ENCODE peak calls at places on chromosomes 7 and 10, in eight cellular contexts. One of them, this sample, is unnamed.

GRCh38 chr7:116165717-116166116 is 44.6 kb upstream of the TES start:
- DNase-seq in iPS-NIHi11: no peak
- DNase-seq in naive thymus-derived CD8-positive, alpha-beta T cell: no peak
- DNase-seq in GDM1: no peak
- DNase-seq in hippocampal formation: no peak
- DNase-seq in stimulated activated naive B cell treated with anti-CD40 and anti-IgM and Interleukin-4, amounts not matched to agents 10 μg/mL and 1 μg/mL and 100 μg/mL, for 72 hours: peak
- DNase-seq in ecto neural progenitor cell: no peak
- DNase-seq in T-helper 1 cell: no peak
- DNase-seq in this sample: no peak

GRCh38 chr10:73225518-73225917 is 21.5 kb downstream of the DNAJC9 start:
- DNase-seq in iPS-NIHi11: no peak
- DNase-seq in naive thymus-derived CD8-positive, alpha-beta T cell: no peak
- DNase-seq in GDM1: no peak
- DNase-seq in hippocampal formation: no peak
- DNase-seq in stimulated activated naive B cell treated with anti-CD40 and anti-IgM and Interleukin-4, amounts not matched to agents 10 μg/mL and 1 μg/mL and 100 μg/mL, for 72 hours: no peak
- DNase-seq in ecto neural progenitor cell: no peak
- DNase-seq in T-helper 1 cell: no peak
- DNase-seq in this sample: peak

GRCh38 chr7:134783294-134784069 is 4.0 kb downstream of the CALD1 start:
- DNase-seq in iPS-NIHi11: no peak
- DNase-seq in naive thymus-derived CD8-positive, alpha-beta T cell: no peak
- DNase-seq in GDM1: no peak
- DNase-seq in hippocampal formation: no peak
- DNase-seq in stimulated activated naive B cell treated with anti-CD40 and anti-IgM and Interleukin-4, amounts not matched to agents 10 μg/mL and 1 μg/mL and 100 μg/mL, for 72 hours: no peak
- DNase-seq in ecto neural progenitor cell: no peak
- DNase-seq in T-helper 1 cell: no peak
- DNase-seq in this sample: no peak

GRCh38 chr10:7157091-7157490 is 253.7 kb downstream of the SFMBT2 start:
- DNase-seq in iPS-NIHi11: no peak
- DNase-seq in naive thymus-derived CD8-positive, alpha-beta T cell: no peak
- DNase-seq in GDM1: peak
- DNase-seq in hippocampal formation: no peak
- DNase-seq in stimulated activated naive B cell treated with anti-CD40 and anti-IgM and Interleukin-4, amounts not matched to agents 10 μg/mL and 1 μg/mL and 100 μg/mL, for 72 hours: peak
- DNase-seq in ecto neural progenitor cell: no peak
- DNase-seq in T-helper 1 cell: no peak
- DNase-seq in this sample: no peak

GRCh38 chr7:139112741-139113250 is 3.3 kb upstream of the ZC3HAV1 start:
- DNase-seq in iPS-NIHi11: no peak
- DNase-seq in naive thymus-derived CD8-positive, alpha-beta T cell: no peak
- DNase-seq in GDM1: no peak
- DNase-seq in hippocampal formation: no peak
- DNase-seq in stimulated activated naive B cell treated with anti-CD40 and anti-IgM and Interleukin-4, amounts not matched to agents 10 μg/mL and 1 μg/mL and 100 μg/mL, for 72 hours: no peak
- DNase-seq in ecto neural progenitor cell: no peak
- DNase-seq in T-helper 1 cell: no peak
- DNase-seq in this sample: no peak

GRCh38 chr10:42933454-42934340 is 143.2 kb upstream of the RET start:
- DNase-seq in iPS-NIHi11: peak
- DNase-seq in naive thymus-derived CD8-positive, alpha-beta T cell: peak
- DNase-seq in GDM1: no peak
- DNase-seq in hippocampal formation: no peak
- DNase-seq in stimulated activated naive B cell treated with anti-CD40 and anti-IgM and Interleukin-4, amounts not matched to agents 10 μg/mL and 1 μg/mL and 100 μg/mL, for 72 hours: no peak
- DNase-seq in ecto neural progenitor cell: peak
- DNase-seq in T-helper 1 cell: no peak
- DNase-seq in this sample: peak

GRCh38 chr10:88385601-88386203 is 197.4 kb downstream of the RNLS start:
- DNase-seq in iPS-NIHi11: peak
- DNase-seq in naive thymus-derived CD8-positive, alpha-beta T cell: peak
- DNase-seq in GDM1: peak
- DNase-seq in hippocampal formation: no peak
- DNase-seq in stimulated activated naive B cell treated with anti-CD40 and anti-IgM and Interleukin-4, amounts not matched to agents 10 μg/mL and 1 μg/mL and 100 μg/mL, for 72 hours: peak
- DNase-seq in ecto neural progenitor cell: no peak
- DNase-seq in T-helper 1 cell: peak
- DNase-seq in this sample: no peak

GRCh38 chr7:2116903-2117680 is 115.7 kb downstream of the MAD1L1 start:
- DNase-seq in iPS-NIHi11: no peak
- DNase-seq in naive thymus-derived CD8-positive, alpha-beta T cell: no peak
- DNase-seq in GDM1: no peak
- DNase-seq in hippocampal formation: peak
- DNase-seq in stimulated activated naive B cell treated with anti-CD40 and anti-IgM and Interleukin-4, amounts not matched to agents 10 μg/mL and 1 μg/mL and 100 μg/mL, for 72 hours: no peak
- DNase-seq in ecto neural progenitor cell: no peak
- DNase-seq in T-helper 1 cell: no peak
- DNase-seq in this sample: peak

GRCh38 chr7:2876031-2876862 is 32.1 kb upstream of the GNA12 start:
- DNase-seq in iPS-NIHi11: peak
- DNase-seq in naive thymus-derived CD8-positive, alpha-beta T cell: no peak
- DNase-seq in GDM1: no peak
- DNase-seq in hippocampal formation: no peak
- DNase-seq in stimulated activated naive B cell treated with anti-CD40 and anti-IgM and Interleukin-4, amounts not matched to agents 10 μg/mL and 1 μg/mL and 100 μg/mL, for 72 hours: no peak
- DNase-seq in ecto neural progenitor cell: no peak
- DNase-seq in T-helper 1 cell: no peak
- DNase-seq in this sample: peak

GRCh38 chr10:526651-527312 is 162.7 kb downstream of the DIP2C start:
- DNase-seq in iPS-NIHi11: peak
- DNase-seq in naive thymus-derived CD8-positive, alpha-beta T cell: no peak
- DNase-seq in GDM1: no peak
- DNase-seq in hippocampal formation: no peak
- DNase-seq in stimulated activated naive B cell treated with anti-CD40 and anti-IgM and Interleukin-4, amounts not matched to agents 10 μg/mL and 1 μg/mL and 100 μg/mL, for 72 hours: no peak
- DNase-seq in ecto neural progenitor cell: no peak
- DNase-seq in T-helper 1 cell: no peak
- DNase-seq in this sample: no peak

GRCh38 chr10:93542358-93542791 is 24.1 kb upstream of the FFAR4 start:
- DNase-seq in iPS-NIHi11: peak
- DNase-seq in naive thymus-derived CD8-positive, alpha-beta T cell: no peak
- DNase-seq in GDM1: no peak
- DNase-seq in hippocampal formation: no peak
- DNase-seq in stimulated activated naive B cell treated with anti-CD40 and anti-IgM and Interleukin-4, amounts not matched to agents 10 μg/mL and 1 μg/mL and 100 μg/mL, for 72 hours: no peak
- DNase-seq in ecto neural progenitor cell: no peak
- DNase-seq in T-helper 1 cell: no peak
- DNase-seq in this sample: peak

GRCh38 chr10:92559051-92559450 is 14.8 kb downstream of the IDE start:
- DNase-seq in iPS-NIHi11: no peak
- DNase-seq in naive thymus-derived CD8-positive, alpha-beta T cell: no peak
- DNase-seq in GDM1: no peak
- DNase-seq in hippocampal formation: no peak
- DNase-seq in stimulated activated naive B cell treated with anti-CD40 and anti-IgM and Interleukin-4, amounts not matched to agents 10 μg/mL and 1 μg/mL and 100 μg/mL, for 72 hours: no peak
- DNase-seq in ecto neural progenitor cell: no peak
- DNase-seq in T-helper 1 cell: no peak
- DNase-seq in this sample: no peak

GRCh38 chr10:16384064-16384463 is 52.7 kb upstream of the PTER start:
- DNase-seq in iPS-NIHi11: no peak
- DNase-seq in naive thymus-derived CD8-positive, alpha-beta T cell: no peak
- DNase-seq in GDM1: no peak
- DNase-seq in hippocampal formation: no peak
- DNase-seq in stimulated activated naive B cell treated with anti-CD40 and anti-IgM and Interleukin-4, amounts not matched to agents 10 μg/mL and 1 μg/mL and 100 μg/mL, for 72 hours: no peak
- DNase-seq in ecto neural progenitor cell: no peak
- DNase-seq in T-helper 1 cell: no peak
- DNase-seq in this sample: no peak

GRCh38 chr10:52115823-52116222 is 198.3 kb upstream of the DKK1 start:
- DNase-seq in iPS-NIHi11: no peak
- DNase-seq in naive thymus-derived CD8-positive, alpha-beta T cell: no peak
- DNase-seq in GDM1: no peak
- DNase-seq in hippocampal formation: no peak
- DNase-seq in stimulated activated naive B cell treated with anti-CD40 and anti-IgM and Interleukin-4, amounts not matched to agents 10 μg/mL and 1 μg/mL and 100 μg/mL, for 72 hours: no peak
- DNase-seq in ecto neural progenitor cell: no peak
- DNase-seq in T-helper 1 cell: no peak
- DNase-seq in this sample: no peak

GRCh38 chr7:114370177-114370576 is 44.4 kb upstream of the FOXP2 start:
- DNase-seq in iPS-NIHi11: no peak
- DNase-seq in naive thymus-derived CD8-positive, alpha-beta T cell: no peak
- DNase-seq in GDM1: no peak
- DNase-seq in hippocampal formation: no peak
- DNase-seq in stimulated activated naive B cell treated with anti-CD40 and anti-IgM and Interleukin-4, amounts not matched to agents 10 μg/mL and 1 μg/mL and 100 μg/mL, for 72 hours: no peak
- DNase-seq in ecto neural progenitor cell: no peak
- DNase-seq in T-helper 1 cell: no peak
- DNase-seq in this sample: no peak

GRCh38 chr7:155509025-155509724 is 37.2 kb downstream of the CNPY1 start:
- DNase-seq in iPS-NIHi11: no peak
- DNase-seq in naive thymus-derived CD8-positive, alpha-beta T cell: no peak
- DNase-seq in GDM1: no peak
- DNase-seq in hippocampal formation: no peak
- DNase-seq in stimulated activated naive B cell treated with anti-CD40 and anti-IgM and Interleukin-4, amounts not matched to agents 10 μg/mL and 1 μg/mL and 100 μg/mL, for 72 hours: no peak
- DNase-seq in ecto neural progenitor cell: no peak
- DNase-seq in T-helper 1 cell: no peak
- DNase-seq in this sample: no peak

GRCh38 chr10:102135956-102136526 is 3.2 kb downstream of the PPRC1 start:
- DNase-seq in iPS-NIHi11: no peak
- DNase-seq in naive thymus-derived CD8-positive, alpha-beta T cell: no peak
- DNase-seq in GDM1: no peak
- DNase-seq in hippocampal formation: no peak
- DNase-seq in stimulated activated naive B cell treated with anti-CD40 and anti-IgM and Interleukin-4, amounts not matched to agents 10 μg/mL and 1 μg/mL and 100 μg/mL, for 72 hours: no peak
- DNase-seq in ecto neural progenitor cell: no peak
- DNase-seq in T-helper 1 cell: no peak
- DNase-seq in this sample: no peak

GRCh38 chr10:5297466-5297865 is 67.3 kb upstream of the UCN3 start:
- DNase-seq in iPS-NIHi11: peak
- DNase-seq in naive thymus-derived CD8-positive, alpha-beta T cell: no peak
- DNase-seq in GDM1: no peak
- DNase-seq in hippocampal formation: no peak
- DNase-seq in stimulated activated naive B cell treated with anti-CD40 and anti-IgM and Interleukin-4, amounts not matched to agents 10 μg/mL and 1 μg/mL and 100 μg/mL, for 72 hours: no peak
- DNase-seq in ecto neural progenitor cell: no peak
- DNase-seq in T-helper 1 cell: peak
- DNase-seq in this sample: no peak

GRCh38 chr7:7681191-7681935 is 37.0 kb downstream of the RPA3 start:
- DNase-seq in iPS-NIHi11: peak
- DNase-seq in naive thymus-derived CD8-positive, alpha-beta T cell: peak
- DNase-seq in GDM1: peak
- DNase-seq in hippocampal formation: peak
- DNase-seq in stimulated activated naive B cell treated with anti-CD40 and anti-IgM and Interleukin-4, amounts not matched to agents 10 μg/mL and 1 μg/mL and 100 μg/mL, for 72 hours: peak
- DNase-seq in ecto neural progenitor cell: no peak
- DNase-seq in T-helper 1 cell: peak
- DNase-seq in this sample: peak

GRCh38 chr7:112646787-112647186 is 143.4 kb downstream of the TMEM168 start:
- DNase-seq in iPS-NIHi11: peak
- DNase-seq in naive thymus-derived CD8-positive, alpha-beta T cell: no peak
- DNase-seq in GDM1: no peak
- DNase-seq in hippocampal formation: no peak
- DNase-seq in stimulated activated naive B cell treated with anti-CD40 and anti-IgM and Interleukin-4, amounts not matched to agents 10 μg/mL and 1 μg/mL and 100 μg/mL, for 72 hours: no peak
- DNase-seq in ecto neural progenitor cell: peak
- DNase-seq in T-helper 1 cell: no peak
- DNase-seq in this sample: no peak

GRCh38 chr10:121092341-121093099 is 241.4 kb downstream of the WDR11 start:
- DNase-seq in iPS-NIHi11: no peak
- DNase-seq in naive thymus-derived CD8-positive, alpha-beta T cell: no peak
- DNase-seq in GDM1: no peak
- DNase-seq in hippocampal formation: no peak
- DNase-seq in stimulated activated naive B cell treated with anti-CD40 and anti-IgM and Interleukin-4, amounts not matched to agents 10 μg/mL and 1 μg/mL and 100 μg/mL, for 72 hours: no peak
- DNase-seq in ecto neural progenitor cell: no peak
- DNase-seq in T-helper 1 cell: no peak
- DNase-seq in this sample: peak

This sample was measured in NCI-H226.